ENCODE peak calls at places on chromosomes 11 and 22, in ten cellular contexts. Z is IMR-90, C is esophagus squamous epithelium, U is A549, Q is body of pancreas, J is stomach, B is right lobe of liver, I is endothelial cell of umbilical vein, K is prostate gland, D is HCT116. G is an unnamed sample.

GRCh38 chr22:17258015-17258827 is 39.0 kb upstream of the ADA2 start:
- DNase-seq in K (peak; percentile 74), B (peak; percentile 59), D (no peak), I (no peak), Z (no peak), U (no peak), C (no peak), J (peak; percentile 53), Q (peak; percentile 87), G (no peak)

GRCh38 chr22:49179886-49180682 is 647.6 kb downstream of the BRD1 start:
- DNase-seq in Q (no peak), J (no peak), D (no peak), I (no peak), U (no peak), K (no peak), C (no peak), B (peak; percentile 40), Z (no peak), G (no peak)

GRCh38 chr22:31272522-31273446 is 19.5 kb downstream of the PIK3IP1 start:
- DNase-seq in Z (peak; percentile 67), D (peak; percentile 32), U (peak; percentile 59), J (peak; percentile 58), B (no peak), C (no peak), I (peak; percentile 67), K (peak; percentile 58), Q (peak; percentile 64), G (no peak)

GRCh38 chr11:37718431-37718999 is 1120.5 kb upstream of the RAG2 start:
- DNase-seq in K (no peak), Q (no peak), J (no peak), D (no peak), I (no peak), B (no peak), C (no peak), Z (no peak), U (no peak), G (no peak)

GRCh38 chr22:30044369-30044768 is 35.9 kb upstream of the HORMAD2 start:
- DNase-seq in C (no peak), B (no peak), K (no peak), J (peak; percentile 43), Q (peak; percentile 44), U (no peak), I (peak; percentile 92), D (peak; percentile 37), Z (peak; percentile 93), G (no peak)

GRCh38 chr11:126359431-126360048 is 4.1 kb downstream of the ST3GAL4 start:
- DNase-seq in B (peak; percentile 57), I (no peak), J (no peak), D (no peak), C (no peak), Q (peak; percentile 30), Z (peak; percentile 37), K (peak; percentile 16), U (no peak), G (no peak)

GRCh38 chr11:3894128-3894731 is 38.8 kb downstream of the STIM1 start:
- DNase-seq in Q (no peak), I (peak; percentile 15), K (no peak), U (no peak), D (no peak), C (peak; percentile 23), B (no peak), J (no peak), Z (peak; percentile 22), G (no peak)

GRCh38 chr11:46216040-46216764 is 61.3 kb upstream of the CREB3L1 start:
- DNase-seq in B (no peak), K (no peak), Q (no peak), D (no peak), U (no peak), I (no peak), J (peak; percentile 40), C (no peak), Z (peak; percentile 33), G (no peak)

GRCh38 chr22:46504586-46504985 is 32.8 kb downstream of the CELSR1 start:
- DNase-seq in I (no peak), C (no peak), B (no peak), D (no peak), Q (no peak), Z (no peak), K (no peak), U (no peak), J (no peak), G (no peak)

GRCh38 chr22:46501701-46502100 is 35.7 kb downstream of the CELSR1 start:
- DNase-seq in D (no peak), Q (no peak), U (peak; percentile 46), Z (peak; percentile 76), J (no peak), B (no peak), K (no peak), I (peak; percentile 77), C (no peak), G (no peak)

GRCh38 chr22:46500201-46500600 is 37.2 kb downstream of the CELSR1 start:
- DNase-seq in J (no peak), D (no peak), K (no peak), I (no peak), U (no peak), B (no peak), Z (no peak), C (no peak), Q (no peak), G (no peak)

GRCh38 chr22:46502346-46502745 is 35.1 kb downstream of the CELSR1 start:
- DNase-seq in Q (no peak), I (no peak), D (no peak), J (no peak), Z (no peak), U (no peak), B (no peak), C (no peak), K (no peak), G (no peak)

DNA sequence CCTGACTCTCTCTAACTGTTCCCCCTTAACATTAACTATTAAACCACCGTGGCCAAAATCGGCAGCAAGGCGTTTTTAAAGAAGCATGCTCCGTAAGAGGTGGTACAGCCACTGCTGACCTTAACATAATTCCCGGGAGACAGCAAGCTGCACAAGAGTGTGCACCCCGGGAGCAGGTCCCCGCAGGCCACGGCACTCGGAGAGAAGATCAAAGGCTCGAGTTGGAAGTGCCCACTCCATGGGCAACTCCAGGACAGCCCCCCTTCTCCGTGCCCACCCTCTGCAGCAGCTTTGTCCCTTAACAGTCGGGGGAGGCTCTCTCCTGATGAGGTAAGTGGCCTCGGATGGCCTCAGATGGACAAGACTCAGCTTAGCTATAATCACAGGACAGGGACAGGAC is 34.6 kb downstream of the CELSR1 start:
- DNase-seq in D (no peak), Z (no peak), U (no peak), K (no peak), J (no peak), C (no peak), I (no peak), B (no peak), Q (no peak), G (no peak)
- H3K4me1 ChIP-seq in D (peaks cover 28% of the 10 kb centered on the region), Z (peaks cover 5% of the 10 kb centered on the region), U (peaks cover 41% of the 10 kb centered on the region), K (no peaks in the 10 kb centered on the region), J (no peaks in the 10 kb centered on the region), C (peaks cover 7% of the 10 kb centered on the region), I (peaks cover 4% of the 10 kb centered on the region), B (no peaks in the 10 kb centered on the region), Q (no peaks in the 10 kb centered on the region), G (no peaks in the 10 kb centered on the region)

GRCh38 chr11:130744804-130745203 is 171.5 kb downstream of the SNX19 start:
- DNase-seq in Z (no peak), K (no peak), J (no peak), I (no peak), D (no peak), B (no peak), Q (no peak), C (no peak), U (no peak), G (no peak)

GRCh38 chr11:130737866-130738431 is 178.3 kb downstream of the SNX19 start:
- DNase-seq in Z (peak; percentile 89), C (no peak), J (peak; percentile 43), D (no peak), K (no peak), I (peak; percentile 88), U (no peak), B (no peak), Q (peak; percentile 23), G (no peak)

GRCh38 chr11:130738618-130739017 is 177.7 kb downstream of the SNX19 start:
- DNase-seq in Q (no peak), C (no peak), U (no peak), I (no peak), K (no peak), D (no peak), Z (peak; percentile 66), J (no peak), B (no peak), G (no peak)

GRCh38 chr11:130737041-130737830 is 179.0 kb downstream of the SNX19 start:
- DNase-seq in J (no peak), Z (no peak), C (no peak), D (no peak), I (no peak), Q (no peak), U (no peak), B (no peak), K (no peak), G (no peak)

DNA sequence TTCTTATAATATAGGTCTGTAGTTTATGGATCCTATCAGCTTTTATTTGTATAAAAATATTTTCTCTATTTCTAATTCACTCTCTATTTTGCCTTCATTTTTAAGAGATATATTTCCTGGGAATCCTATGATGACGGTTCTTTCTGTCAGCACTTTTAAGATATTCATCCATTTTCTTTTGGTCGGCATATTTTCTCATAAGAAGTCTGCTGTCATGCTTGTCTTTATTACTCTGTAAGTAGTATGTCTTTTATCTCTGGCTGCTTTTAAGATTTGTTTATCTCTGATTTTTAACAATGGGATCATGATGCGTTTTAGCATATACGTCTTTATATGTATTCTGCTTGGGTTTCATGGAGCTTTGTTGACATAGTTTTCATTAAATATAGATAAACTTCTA is 175.5 kb downstream of the SNX19 start:
- DNase-seq in I (peak; percentile 7), K (no peak), Q (no peak), J (no peak), B (no peak), U (no peak), D (no peak), C (no peak), Z (peak; percentile 33), G (no peak)
- TF ChIP-seq POLR2A in I (no peak), K (no peak), Q (no peak), J (no peak), B (no peak), U (no peak), D (no peak), C (no peak), Z (no peak), G (no peak)

GRCh38 chr22:46512683-46513082 is 24.7 kb downstream of the CELSR1 start:
- DNase-seq in D (no peak), C (no peak), Z (no peak), Q (no peak), B (no peak), U (no peak), J (no peak), I (no peak), K (no peak), G (no peak)

GRCh38 chr22:46511391-46512370 is 25.7 kb downstream of the CELSR1 start:
- DNase-seq in K (no peak), U (no peak), Z (no peak), D (no peak), C (no peak), J (no peak), B (no peak), Q (no peak), I (no peak), G (no peak)

GRCh38 chr22:46507451-46508390 is 29.7 kb downstream of the CELSR1 start:
- DNase-seq in J (no peak), B (no peak), U (no peak), Q (no peak), I (no peak), K (no peak), C (no peak), D (no peak), Z (no peak), G (no peak)

GRCh38 chr22:46508391-46508999 is 28.9 kb downstream of the CELSR1 start:
- DNase-seq in I (no peak), B (no peak), D (no peak), Z (no peak), C (no peak), U (no peak), Q (no peak), J (no peak), K (no peak), G (no peak)

DNA sequence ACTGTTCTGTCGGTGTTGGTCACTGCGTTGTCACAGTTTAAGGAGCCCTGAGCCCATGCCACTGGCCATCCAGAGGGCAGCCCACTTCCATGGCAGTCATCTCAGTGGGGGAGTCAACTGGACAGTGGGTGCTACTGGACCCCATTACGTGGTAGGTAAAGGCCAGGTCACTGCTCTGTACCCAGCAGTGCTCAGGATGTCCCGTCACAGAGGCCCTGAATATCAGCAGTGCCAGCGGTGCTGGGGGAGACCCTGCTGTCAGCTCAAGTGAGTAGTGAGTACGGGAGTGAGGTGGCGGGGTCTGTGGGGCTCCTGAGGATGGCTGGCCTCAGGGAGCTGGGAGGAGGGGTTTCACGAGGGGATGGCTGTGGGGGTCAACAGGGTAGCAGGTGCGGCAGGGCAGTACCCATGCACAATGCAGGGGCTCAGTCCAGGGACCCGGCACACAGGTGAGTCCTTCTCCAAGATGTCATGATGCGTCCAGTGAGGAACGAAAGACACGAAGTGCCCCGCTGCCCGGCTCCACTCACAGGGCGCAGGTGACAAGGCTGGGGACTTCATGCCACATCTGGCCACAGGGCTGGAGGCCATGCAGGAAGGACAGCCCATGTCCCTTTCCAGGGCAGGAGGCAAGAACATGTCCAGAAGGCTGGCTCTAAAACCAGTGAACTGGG is 27.9 kb downstream of the CELSR1 start:
- DNase-seq in K (no peak), U (no peak), Q (no peak), J (no peak), B (no peak), Z (no peak), C (no peak), I (no peak), D (no peak), G (no peak)
- TF ChIP-seq CTCF in K (no peak), U (no peak), Q (no peak), J (no peak), B (no peak), Z (no peak), C (no peak), I (no peak), D (no peak), G (no peak)

DNA sequence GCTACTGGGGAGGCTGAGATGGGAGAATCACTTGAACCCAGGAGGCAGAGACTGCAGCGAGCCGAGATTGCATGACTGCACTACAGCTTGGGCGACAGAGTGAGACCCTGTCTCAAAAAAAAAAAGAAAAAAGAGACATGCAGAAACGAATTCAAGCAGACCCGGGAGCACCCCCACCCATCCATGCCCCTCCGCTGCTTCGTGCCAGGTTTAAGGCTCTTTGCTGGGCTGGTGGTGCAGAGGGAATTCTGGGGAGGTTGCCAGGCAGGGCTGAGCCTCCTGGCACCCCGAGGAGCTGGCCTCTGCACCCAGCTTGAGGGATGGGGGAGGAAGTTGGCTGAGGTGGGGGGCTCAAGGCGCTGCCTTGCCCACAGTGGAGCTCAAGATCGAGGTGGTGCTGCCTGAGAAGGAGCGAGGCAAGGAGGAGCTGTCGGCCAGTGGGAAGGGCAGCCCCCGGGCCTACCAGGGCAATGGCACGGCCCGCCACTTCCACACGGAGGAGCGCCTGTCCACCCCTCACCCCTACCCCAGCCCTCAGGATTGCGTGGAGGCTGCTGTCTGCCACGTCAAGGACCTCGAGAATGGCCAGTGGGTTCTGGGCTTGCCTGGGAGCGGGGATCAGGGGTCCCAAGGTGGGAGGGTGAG is 6.0 kb downstream of the AIFM3 start:
- DNase-seq in K (no peak), U (no peak), B (no peak), Z (no peak), J (no peak), C (no peak), Q (no peak), D (no peak), I (no peak), G (no peak)
- H3K4me1 ChIP-seq in K (no peaks in the 10 kb centered on the region), U (no peaks in the 10 kb centered on the region), B (no peaks in the 10 kb centered on the region), Z (no peaks in the 10 kb centered on the region), J (no peaks in the 10 kb centered on the region), C (no peaks in the 10 kb centered on the region), Q (no peaks in the 10 kb centered on the region), D (peaks cover 4% of the 10 kb centered on the region), I (peaks cover 2% of the 10 kb centered on the region), G (no peaks in the 10 kb centered on the region)

G was measured in upper lobe of left lung.